ENCODE peak calls at places on chromosomes 4 and X, in six cellular contexts. V is psoas muscle; Q is heart left ventricle; B is suprapubic skin; H is RWPE1; C is naive thymus-derived CD4-positive, alpha-beta T cell. A is an unnamed sample.
A peak's percentile ranks its signal among the peaks of the same experiment; 100 is the strongest.

GRCh38 chr4:10003666-10004065 is 17.6 kb downstream of the SLC2A9 start:
- DNase-seq in V (no peak), Q (no peak), B (no peak), H (no peak), C (no peak), A (peak; percentile 72)

GRCh38 chr4:145333786-145334185 is 147.9 kb upstream of the SMAD1 start:
- DNase-seq in V (no peak), Q (no peak), B (no peak), H (no peak), C (no peak), A (no peak)

GRCh38 chrX:11893933-11894710 is 136.1 kb downstream of the MSL3 start:
- DNase-seq in V (no peak), Q (no peak), B (no peak), H (no peak), C (no peak), A (no peak)

GRCh38 chr4:171813195-171813955 is at the start of gene GALNTL6:
- DNase-seq in V (peak; percentile 15), Q (no peak), B (no peak), H (no peak), C (no peak), A (no peak)

GRCh38 chr4:120709986-120710385 is 212.5 kb downstream of the PRDM5 start:
- DNase-seq in V (no peak), Q (no peak), B (no peak), H (no peak), C (no peak), A (peak; percentile 46)

GRCh38 chr4:173735055-173735454 is 205.0 kb upstream of the HAND2 start:
- DNase-seq in V (no peak), Q (no peak), B (no peak), H (no peak), C (no peak), A (no peak)

GRCh38 chr4:140931904-140932303 is 175.7 kb upstream of the TBC1D9 start:
- DNase-seq in V (no peak), Q (no peak), B (no peak), H (no peak), C (no peak), A (no peak)

GRCh38 chrX:150575415-150575814 is 7.0 kb downstream of the MTM1 start:
- DNase-seq in V (no peak), Q (no peak), B (no peak), H (peak; percentile 73), C (no peak), A (peak; percentile 84)

GRCh38 chr4:152590179-152591031 is 54.5 kb upstream of the FBXW7 start:
- DNase-seq in V (no peak), Q (no peak), B (no peak), H (peak; percentile 85), C (no peak), A (peak; percentile 77)

GRCh38 chr4:59729321-59729720 is 1470.8 kb upstream of the ADGRL3 start:
- DNase-seq in V (no peak), Q (no peak), B (no peak), H (no peak), C (no peak), A (no peak)

GRCh38 chr4:47669946-47670345 is 167.9 kb downstream of the CORIN start:
- DNase-seq in V (no peak), Q (no peak), B (no peak), H (no peak), C (no peak), A (no peak)

GRCh38 chr4:3868146-3868840 is 102.1 kb downstream of the ADRA2C start:
- DNase-seq in V (no peak), Q (no peak), B (peak; percentile 53), H (no peak), C (no peak), A (no peak)

GRCh38 chr4:99868126-99868596 is 26.1 kb downstream of the LAMTOR3 start:
- DNase-seq in V (no peak), Q (no peak), B (no peak), H (no peak), C (no peak), A (no peak)

GRCh38 chr4:52863324-52863723 is 1.2 kb downstream of the RASL11B start:
- DNase-seq in V (no peak), Q (no peak), B (no peak), H (no peak), C (no peak), A (no peak)

GRCh38 chrX:154732421-154733071 is 18.3 kb downstream of the GAB3 start:
- DNase-seq in V (no peak), Q (no peak), B (no peak), H (no peak), C (no peak), A (no peak)

GRCh38 chrX:111411591-111412371 is at the start of gene DCX:
- DNase-seq in V (no peak), Q (no peak), B (no peak), H (no peak), C (no peak), A (no peak)

GRCh38 chr4:72886602-72887001 is 182.9 kb downstream of the COX18 start:
- DNase-seq in V (no peak), Q (no peak), B (no peak), H (peak; percentile 3), C (no peak), A (no peak)

GRCh38 chr4:172104534-172104933 is 291.3 kb downstream of the GALNTL6 start:
- DNase-seq in V (no peak), Q (no peak), B (no peak), H (no peak), C (no peak), A (no peak)

GRCh38 chrX:135086197-135086854 is 34.0 kb downstream of the ETDB start:
- DNase-seq in V (no peak), Q (no peak), B (no peak), H (peak; percentile 55), C (peak; percentile 54), A (peak; percentile 27)

GRCh38 chr4:99087887-99088484 is 602 bp downstream of the ADH5 start:
- DNase-seq in V (peak; percentile 65), Q (peak; percentile 60), B (peak; percentile 88), H (peak; percentile 71), C (peak; percentile 20), A (peak; percentile 14)

GRCh38 chr4:4582653-4583052 is 40.8 kb upstream of the STX18 start:
- DNase-seq in V (no peak), Q (no peak), B (no peak), H (no peak), C (no peak), A (no peak)

DNA sequence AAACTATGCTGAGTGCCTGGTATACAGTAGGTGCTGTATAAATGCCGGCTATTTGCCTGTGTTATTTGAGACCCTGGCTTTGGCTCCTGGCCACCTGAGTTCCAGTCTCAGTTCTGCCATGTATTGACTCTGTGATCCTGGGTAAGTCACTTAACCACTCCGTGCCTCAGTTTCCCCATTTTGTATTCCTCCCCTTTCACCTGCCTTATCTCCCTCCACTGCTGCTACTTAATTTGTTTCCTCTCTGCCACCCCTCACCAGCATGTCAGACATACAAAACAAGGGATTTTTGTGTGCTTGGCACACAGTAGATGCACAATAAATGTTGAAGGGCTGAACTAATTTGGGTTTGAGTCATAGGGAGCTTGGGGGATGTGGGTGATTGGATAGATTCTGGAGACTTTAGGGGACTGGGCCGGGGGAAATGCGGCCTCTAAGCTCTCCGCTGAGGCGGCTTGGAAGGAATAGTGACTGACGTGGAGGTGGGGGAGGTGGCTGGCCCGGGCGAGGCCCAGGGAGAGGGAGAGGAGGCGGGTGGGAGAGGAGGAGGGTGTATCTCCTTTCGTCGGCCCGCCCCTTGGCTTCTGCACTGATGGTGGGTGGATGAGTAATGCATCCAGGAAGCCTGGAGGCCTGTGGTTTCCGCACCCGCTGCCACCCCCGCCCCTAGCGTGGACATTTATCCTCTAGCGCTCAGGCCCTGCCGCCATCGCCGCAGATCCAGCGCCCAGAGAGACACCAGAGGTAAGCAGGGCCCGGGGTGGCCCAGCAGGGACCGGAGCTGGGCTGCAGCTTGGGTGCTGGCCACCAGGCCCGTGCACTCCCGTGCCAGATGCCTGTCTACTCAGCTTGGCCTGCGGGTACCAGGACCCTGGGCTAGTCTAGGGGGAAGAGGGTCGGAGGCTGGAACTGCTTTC is at the start of gene TIMP1:
- DNase-seq in V (peak; percentile 89), Q (peak; percentile 91), B (peak; percentile 93), H (peak; percentile 91), C (peak; percentile 48), A (peak; percentile 57)
- H3K27ac ChIP-seq in V (peak within 1 kb of the TSS; percentile 39), Q (peak within 1 kb of the TSS; percentile 16), B (peak within 1 kb of the TSS; percentile 75), H (peak within 1 kb of the TSS; percentile 76), C (peak within 1 kb of the TSS; percentile 58), A (peak within 1 kb of the TSS; percentile 36)

GRCh38 chr4:38667005-38667771 is 3.2 kb downstream of the KLF3 start:
- DNase-seq in V (peak; percentile 59), Q (peak; percentile 82), B (peak; percentile 92), H (peak; percentile 95), C (peak; percentile 89), A (peak; percentile 97)

GRCh38 chr4:38663801-38664703 is at the start of gene KLF3:
- DNase-seq in V (peak; percentile 96), Q (peak; percentile 95), B (peak; percentile 96), H (peak; percentile 84), C (peak; percentile 92), A (peak; percentile 74)

GRCh38 chr4:38664704-38665401 is 854 bp downstream of the KLF3 start:
- DNase-seq in V (peak; percentile 58), Q (peak; percentile 66), B (peak; percentile 86), H (peak; percentile 24), C (peak; percentile 39), A (no peak)

GRCh38 chr4:38668203-38668602 is 4.2 kb downstream of the KLF3 start:
- DNase-seq in V (no peak), Q (no peak), B (no peak), H (no peak), C (no peak), A (no peak)

DNA sequence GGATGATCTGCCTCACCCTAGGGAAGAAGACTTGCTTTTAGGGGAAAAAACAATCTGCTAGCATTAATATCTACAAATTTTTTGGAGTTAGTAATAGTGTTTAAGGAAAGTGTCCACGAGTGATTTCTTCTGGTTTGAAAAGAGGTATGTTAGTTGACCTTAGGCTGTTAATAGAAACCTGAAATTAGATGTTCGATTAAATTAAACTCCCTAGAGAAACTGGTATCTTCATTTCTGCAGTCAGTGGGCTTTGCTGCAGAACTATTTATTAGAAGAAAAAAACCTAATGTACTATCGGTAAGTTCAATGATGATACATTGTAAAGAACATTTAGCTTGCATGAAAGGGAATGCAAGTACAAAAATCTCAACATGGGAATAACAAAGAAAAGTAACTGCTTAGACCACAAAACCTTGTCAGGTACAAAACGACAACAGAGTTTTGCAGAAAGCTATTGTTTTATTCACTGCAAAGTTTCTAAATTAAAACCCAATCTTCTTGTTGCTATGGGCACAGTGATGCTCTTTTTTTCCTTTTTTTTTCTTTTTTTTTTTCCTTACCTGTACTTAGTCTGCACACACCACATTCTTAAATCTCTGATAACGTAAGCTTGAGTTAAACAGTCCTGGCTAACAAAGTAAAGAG is 2.0 kb downstream of the KLF3 start:
- DNase-seq in V (no peak), Q (no peak), B (no peak), H (no peak), C (peak; percentile 59), A (no peak)
- H3K27ac ChIP-seq in V (peak overlapping the region; percentile 98), Q (peak overlapping the region; percentile 71), B (peak overlapping the region; percentile 100), H (no peak overlapping the region), C (peak overlapping the region; percentile 98), A (peak overlapping the region; percentile 97)

DNA sequence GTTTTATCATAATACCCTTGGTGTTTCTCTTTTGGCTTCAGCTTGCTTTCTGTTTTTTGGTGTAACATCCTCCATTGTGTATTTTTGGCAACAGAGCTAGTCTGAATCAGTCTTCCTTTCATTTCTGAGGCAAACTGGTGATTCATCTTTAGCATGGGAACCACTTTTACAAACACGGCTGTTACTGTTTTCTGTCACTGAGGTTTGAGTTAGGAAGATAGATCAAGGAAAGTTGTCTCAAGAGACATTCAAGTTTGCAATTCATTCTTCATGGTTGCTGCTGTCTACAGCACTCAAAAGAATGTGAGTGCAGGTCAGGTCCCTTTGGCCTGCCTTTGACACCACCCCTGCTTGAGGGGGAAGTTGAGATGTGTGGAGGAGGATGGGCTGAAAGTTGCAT is 36.3 kb downstream of the IL21 start:
- DNase-seq in V (no peak), Q (no peak), B (no peak), H (peak; percentile 49), C (peak; percentile 25), A (peak; percentile 34)
- H3K27ac ChIP-seq in V (no peak overlapping the region), Q (no peak overlapping the region), B (no peak overlapping the region), H (no peak overlapping the region), C (no peak overlapping the region), A (peak overlapping the region; percentile 8)

GRCh38 chr4:147836807-147837206 is 104.9 kb downstream of the ARHGAP10 start:
- DNase-seq in V (no peak), Q (no peak), B (no peak), H (no peak), C (no peak), A (no peak)
- H3K27ac ChIP-seq in V (peak overlapping the region; percentile 55), Q (peak overlapping the region; percentile 15), B (no peak overlapping the region), H (no peak overlapping the region), C (no peak overlapping the region), A (no peak overlapping the region)

A was measured in epithelial cell of prostate.